ENCODE peak calls at places on chromosome 16, in ten cellular contexts. O is PC-3; U is ecto neural progenitor cell; V is GM20000; R is NCI-H1048; Z is mesenchymal stem cell; H is PC-9; J is BJ; Q is activated T-helper 1 cell treated with Interleukin-2 at 50 U/mL for 16 hours; L is activated CD4-positive, alpha-beta T cell treated with anti-CD3 and anti-CD28 coated beads, Interleukin-2, amount 10 ng/mL, durations not matched to agents 7 days and 5 days. N is an unnamed sample.

GRCh38 chr16:70257391-70257790 is 5.7 kb upstream of the EXOSC6 start:
- DNase-seq in H (no peak), Q (no peak), J (no peak), O (no peak), U (peak; percentile 26), L (no peak), R (no peak), Z (no peak), V (no peak), N (no peak)

GRCh38 chr16:3431779-3432219 is 11.5 kb downstream of the ZNF597 start:
- DNase-seq in H (no peak), R (no peak), L (peak; percentile 52), V (peak; percentile 34), U (no peak), J (no peak), Q (peak; percentile 23), O (no peak), Z (no peak), N (no peak)

GRCh38 chr16:30041841-30042240 is 10.8 kb upstream of the TLCD3B start:
- DNase-seq in L (peak; percentile 36), R (no peak), Q (no peak), J (no peak), O (peak; percentile 67), H (no peak), U (no peak), V (no peak), Z (peak; percentile 52), N (no peak)

GRCh38 chr16:78607465-78607864 is 508.0 kb downstream of the WWOX start:
- DNase-seq in V (no peak), R (no peak), Q (no peak), J (no peak), Z (peak; percentile 88), O (no peak), H (no peak), L (no peak), U (no peak), N (no peak)

GRCh38 chr16:25747160-25747758 is 55.5 kb downstream of the HS3ST4 start:
- DNase-seq in Z (no peak), R (no peak), L (peak; percentile 14), H (no peak), V (peak; percentile 8), Q (no peak), U (peak; percentile 63), O (peak; percentile 2), J (no peak), N (no peak)

GRCh38 chr16:58110590-58111330 is 18.4 kb downstream of the CFAP20 start:
- DNase-seq in R (no peak), J (no peak), L (no peak), Q (no peak), V (no peak), Z (peak; percentile 86), U (no peak), H (no peak), O (no peak), N (no peak)

GRCh38 chr16:28537964-28538732 is 626 bp downstream of the NUPR1 start:
- DNase-seq in V (no peak), O (no peak), Q (no peak), H (no peak), Z (no peak), U (no peak), R (no peak), L (no peak), J (no peak), N (no peak)

GRCh38 chr16:13077816-13078215 is 176.4 kb downstream of the SHISA9 start:
- DNase-seq in O (no peak), V (no peak), H (no peak), L (no peak), J (no peak), Z (no peak), U (no peak), Q (no peak), R (no peak), N (no peak)

GRCh38 chr16:75176926-75177325 is 28.6 kb downstream of the ZFP1 start:
- DNase-seq in Z (no peak), L (no peak), H (no peak), V (no peak), J (no peak), Q (no peak), O (no peak), R (no peak), U (no peak), N (no peak)

GRCh38 chr16:4917117-4917516 is 19.8 kb downstream of the PPL start:
- DNase-seq in V (no peak), U (no peak), L (no peak), H (peak; percentile 52), Z (peak; percentile 24), R (no peak), Q (no peak), J (peak; percentile 11), O (peak; percentile 46), N (no peak)

GRCh38 chr16:73053379-73054130 is 5.6 kb upstream of the ZFHX3 start:
- DNase-seq in O (peak; percentile 78), Q (no peak), H (peak; percentile 72), L (no peak), J (no peak), R (no peak), V (no peak), U (no peak), Z (peak; percentile 85), N (no peak)

GRCh38 chr16:2516391-2517240 is 2.9 kb downstream of the ATP6V0C start:
- DNase-seq in Z (peak; percentile 46), J (no peak), L (no peak), R (no peak), H (no peak), V (no peak), U (no peak), O (no peak), Q (no peak), N (no peak)

GRCh38 chr16:2740476-2740875 is 12.0 kb upstream of the SRRM2 start:
- DNase-seq in R (no peak), U (no peak), Q (no peak), J (no peak), O (no peak), Z (no peak), H (no peak), L (no peak), V (no peak), N (no peak)

GRCh38 chr16:30997000-30997886 is 12.2 kb downstream of the HSD3B7 start:
- DNase-seq in O (peak; percentile 68), V (peak; percentile 100), Z (peak; percentile 72), R (no peak), Q (peak; percentile 71), L (peak; percentile 81), J (no peak), H (peak; percentile 50), U (peak; percentile 84), N (peak; percentile 99)

GRCh38 chr16:77531741-77532140 is 96.9 kb upstream of the ADAMTS18 start:
- DNase-seq in J (peak; percentile 19), U (no peak), H (no peak), R (no peak), Z (peak; percentile 50), V (no peak), O (peak; percentile 61), L (no peak), Q (no peak), N (no peak)

GRCh38 chr16:19804538-19805323 is 79.9 kb downstream of the GPRC5B start:
- DNase-seq in J (no peak), R (no peak), Z (no peak), O (peak; percentile 82), H (peak; percentile 80), Q (peak; percentile 29), V (no peak), U (no peak), L (peak; percentile 59), N (no peak)

GRCh38 chr16:25051446-25052160 is 36.4 kb upstream of the ARHGAP17 start:
- DNase-seq in R (no peak), H (peak; percentile 69), J (peak; percentile 47), Q (no peak), V (no peak), U (no peak), L (peak; percentile 12), Z (peak; percentile 73), O (peak; percentile 13), N (no peak)

GRCh38 chr16:3047387-3047720 is 993 bp downstream of the MMP25 start:
- DNase-seq in R (no peak), U (no peak), O (no peak), H (no peak), J (no peak), V (no peak), L (no peak), Q (no peak), Z (no peak), N (no peak)

GRCh38 chr16:12272264-12272663 is 295.7 kb downstream of the SNX29 start:
- DNase-seq in Q (no peak), O (no peak), J (no peak), V (no peak), H (no peak), U (no peak), R (no peak), L (no peak), Z (no peak), N (no peak)

GRCh38 chr16:25481636-25482035 is 210.1 kb upstream of the HS3ST4 start:
- DNase-seq in R (no peak), V (no peak), O (peak; percentile 2), U (no peak), H (no peak), L (no peak), J (no peak), Q (no peak), Z (no peak), N (no peak)

GRCh38 chr16:3637371-3637923 is 17.0 kb upstream of the DNASE1 start:
- DNase-seq in J (no peak), U (no peak), V (peak; percentile 51), H (no peak), Z (peak; percentile 60), O (no peak), R (no peak), Q (no peak), L (peak; percentile 57), N (no peak)

GRCh38 chr16:1488054-1488601 is 616 bp downstream of the PTX4 start:
- DNase-seq in R (no peak), Z (no peak), H (no peak), Q (no peak), V (no peak), O (no peak), U (no peak), L (no peak), J (no peak), N (no peak)

GRCh38 chr16:54462151-54462651 is 175.6 kb upstream of the IRX3 start:
- DNase-seq in O (no peak), Q (no peak), H (no peak), J (peak; percentile 56), V (no peak), U (no peak), Z (no peak), R (no peak), L (no peak), N (no peak)

GRCh38 chr16:77553130-77553529 is 118.3 kb upstream of the ADAMTS18 start:
- DNase-seq in R (no peak), V (no peak), L (no peak), Z (no peak), J (no peak), Q (no peak), H (no peak), O (no peak), U (no peak), N (no peak)

GRCh38 chr16:53159781-53160436 is 105.1 kb downstream of the CHD9 start:
- DNase-seq in H (no peak), V (peak; percentile 38), Z (peak; percentile 75), U (no peak), J (no peak), Q (no peak), O (peak; percentile 52), R (no peak), L (peak; percentile 29), N (peak; percentile 36)

GRCh38 chr16:46673320-46674013 is 15.5 kb downstream of the VPS35 start:
- DNase-seq in Q (no peak), H (no peak), R (no peak), U (peak; percentile 59), O (peak; percentile 60), V (peak; percentile 74), Z (peak; percentile 77), J (no peak), L (peak; percentile 56), N (peak; percentile 76)

GRCh38 chr16:10033561-10033960 is 148.7 kb downstream of the GRIN2A start:
- DNase-seq in J (no peak), L (no peak), V (no peak), O (no peak), U (no peak), Q (no peak), Z (no peak), R (no peak), H (no peak), N (no peak)

GRCh38 chr16:90019543-90020259 is 445 bp upstream of the DBNDD1 start:
- DNase-seq in H (peak; percentile 66), Q (peak; percentile 38), V (peak; percentile 93), U (peak; percentile 84), R (no peak), J (no peak), L (peak; percentile 26), O (peak; percentile 44), Z (peak; percentile 81), N (peak; percentile 75)

N was measured in germinal center.